ENCODE peak calls at places on chromosomes 16 and 17, in nine cellular contexts. X is fibroblast of the aortic adventitia; W is activated B cell treated with CpG ODN at 0.5 μM for 24 hours; U is upper lobe of right lung; C is fibroblast of lung; Y is ELF-1; Z is stimulated activated CD4-positive, alpha-beta T cell treated with anti-CD3 and anti-CD28 coated beads, Interleukin-2, amount 100 ng/mL, for 48 hours; N is esophagus squamous epithelium; D is NCI-H510A. J is an unnamed sample.

GRCh38 chr16:89107209-89107582 is 13.5 kb downstream of the ACSF3 start:
- DNase-seq in X (no peak), W (no peak), U (peak), C (no peak), Y (no peak), Z (no peak), N (no peak), D (no peak), J (no peak)

GRCh38 chr16:2816751-2817495 is at the start of gene PRSS21:
- DNase-seq in X (no peak), W (no peak), U (peak), C (no peak), Y (no peak), Z (peak), N (no peak), D (no peak), J (no peak)

GRCh38 chr17:45332989-45333701 is 16.3 kb upstream of the MAP3K14 start:
- DNase-seq in X (peak), W (no peak), U (peak), C (peak), Y (no peak), Z (no peak), N (no peak), D (no peak), J (no peak)

GRCh38 chr17:81722184-81723120 is 10.4 kb downstream of the SLC25A10 start:
- DNase-seq in X (peak), W (no peak), U (peak), C (no peak), Y (no peak), Z (no peak), N (no peak), D (no peak), J (no peak)

GRCh38 chr17:80948091-80948960 is 43.3 kb upstream of the CHMP6 start:
- DNase-seq in X (no peak), W (no peak), U (peak), C (no peak), Y (no peak), Z (no peak), N (no peak), D (no peak), J (no peak)

GRCh38 chr16:81797443-81797842 is 18.4 kb downstream of the PLCG2 start:
- DNase-seq in X (no peak), W (peak), U (no peak), C (no peak), Y (no peak), Z (no peak), N (no peak), D (no peak), J (no peak)

GRCh38 chr16:22293137-22294106 is 3.8 kb upstream of the POLR3E start:
- DNase-seq in X (no peak), W (no peak), U (no peak), C (no peak), Y (no peak), Z (no peak), N (no peak), D (no peak), J (no peak)

GRCh38 chr16:69890114-69890890 is 60.8 kb upstream of the CLEC18A start:
- DNase-seq in X (peak), W (no peak), U (no peak), C (peak), Y (peak), Z (no peak), N (no peak), D (peak), J (no peak)

GRCh38 chr16:10880609-10881452 is 3.8 kb downstream of the CIITA start:
- DNase-seq in X (no peak), W (no peak), U (peak), C (no peak), Y (no peak), Z (no peak), N (no peak), D (no peak), J (no peak)

GRCh38 chr17:8039611-8040168 is 831 bp downstream of the ALOX15B start:
- DNase-seq in X (no peak), W (no peak), U (no peak), C (no peak), Y (no peak), Z (no peak), N (no peak), D (no peak), J (no peak)

GRCh38 chr17:42387663-42388380 is 420 bp downstream of the STAT3 start:
- DNase-seq in X (peak), W (peak), U (peak), C (no peak), Y (peak), Z (no peak), N (no peak), D (peak), J (no peak)

GRCh38 chr16:69123894-69124293 is 8.5 kb downstream of the CHTF8 start:
- DNase-seq in X (peak), W (no peak), U (peak), C (peak), Y (peak), Z (peak), N (no peak), D (no peak), J (no peak)

GRCh38 chr16:37511-37910 is 15.9 kb downstream of the POLR3K start:
- DNase-seq in X (no peak), W (no peak), U (no peak), C (no peak), Y (no peak), Z (no peak), N (no peak), D (no peak), J (no peak)

GRCh38 chr16:29678691-29679267 is at the start of gene QPRT:
- DNase-seq in X (peak), W (no peak), U (peak), C (peak), Y (peak), Z (no peak), N (no peak), D (peak), J (no peak)

GRCh38 chr17:58224315-58224714 is 5.3 kb upstream of the MKS1 start:
- DNase-seq in X (peak), W (no peak), U (no peak), C (peak), Y (no peak), Z (no peak), N (no peak), D (no peak), J (no peak)

GRCh38 chr17:61492759-61493526 is 40.7 kb downstream of the TBX4 start:
- DNase-seq in X (peak), W (no peak), U (no peak), C (peak), Y (no peak), Z (no peak), N (no peak), D (no peak), J (no peak)

GRCh38 chr16:17296412-17296811 is 174.3 kb downstream of the XYLT1 start:
- DNase-seq in X (no peak), W (no peak), U (no peak), C (no peak), Y (peak), Z (no peak), N (no peak), D (no peak), J (no peak)

GRCh38 chr17:61968757-61969156 is 41.0 kb upstream of the INTS2 start:
- DNase-seq in X (no peak), W (no peak), U (no peak), C (no peak), Y (no peak), Z (no peak), N (no peak), D (no peak), J (no peak)

GRCh38 chr17:39866013-39866730 is 1.8 kb upstream of the ZPBP2 start:
- DNase-seq in X (no peak), W (no peak), U (no peak), C (no peak), Y (no peak), Z (no peak), N (no peak), D (no peak), J (no peak)

GRCh38 chr17:41494524-41494923 is 4.8 kb upstream of the KRT36 start:
- DNase-seq in X (peak), W (no peak), U (no peak), C (peak), Y (no peak), Z (no peak), N (no peak), D (no peak), J (no peak)

GRCh38 chr17:3683054-3683511 is 12.9 kb downstream of the P2RX5 start:
- DNase-seq in X (no peak), W (peak), U (no peak), C (no peak), Y (peak), Z (peak), N (no peak), D (no peak), J (peak)

GRCh38 chr17:9513266-9513665 is 62.4 kb downstream of the STX8 start:
- DNase-seq in X (no peak), W (no peak), U (no peak), C (peak), Y (no peak), Z (no peak), N (no peak), D (no peak), J (no peak)

GRCh38 chr16:31411024-31411845 is 16.9 kb downstream of the COX6A2 start:
- DNase-seq in X (no peak), W (no peak), U (no peak), C (no peak), Y (no peak), Z (no peak), N (no peak), D (no peak), J (no peak)

GRCh38 chr17:2398655-2399571 is 1.9 kb downstream of the MNT start:
- DNase-seq in X (peak), W (no peak), U (peak), C (peak), Y (peak), Z (peak), N (no peak), D (peak), J (no peak)

GRCh38 chr16:59039066-59039465 is 304.9 kb upstream of the GOT2 start:
- DNase-seq in X (no peak), W (no peak), U (no peak), C (no peak), Y (no peak), Z (no peak), N (no peak), D (no peak), J (no peak)

GRCh38 chr17:2138318-2138717 is 83.4 kb downstream of the HIC1 start:
- DNase-seq in X (no peak), W (no peak), U (no peak), C (peak), Y (no peak), Z (no peak), N (no peak), D (no peak), J (peak)

GRCh38 chr17:73838815-73839214 is 194.6 kb upstream of the SDK2 start:
- DNase-seq in X (no peak), W (no peak), U (no peak), C (no peak), Y (no peak), Z (no peak), N (no peak), D (peak), J (no peak)

GRCh38 chr16:85082553-85083050 is 29.7 kb downstream of the CIBAR2 start:
- DNase-seq in X (no peak), W (no peak), U (peak), C (no peak), Y (peak), Z (no peak), N (no peak), D (peak), J (no peak)

GRCh38 chr17:78861229-78861628 is 20.6 kb upstream of the USP36 start:
- DNase-seq in X (no peak), W (no peak), U (no peak), C (no peak), Y (no peak), Z (no peak), N (no peak), D (no peak), J (no peak)

GRCh38 chr17:57518587-57519118 is 226.4 kb downstream of the CCDC182 start:
- DNase-seq in X (no peak), W (no peak), U (no peak), C (no peak), Y (peak), Z (no peak), N (no peak), D (peak), J (no peak)

GRCh38 chr17:78432226-78432894 is 53.9 kb downstream of the PGS1 start:
- DNase-seq in X (no peak), W (no peak), U (no peak), C (no peak), Y (no peak), Z (no peak), N (no peak), D (no peak), J (no peak)

GRCh38 chr16:30004424-30004776 is 6.4 kb downstream of the DOC2A start:
- DNase-seq in X (no peak), W (no peak), U (no peak), C (no peak), Y (no peak), Z (no peak), N (no peak), D (peak), J (no peak)

GRCh38 chr16:20415541-20415940 is 6.2 kb downstream of the ACSM5 start:
- DNase-seq in X (no peak), W (no peak), U (no peak), C (no peak), Y (no peak), Z (no peak), N (no peak), D (no peak), J (no peak)

GRCh38 chr16:88688013-88688778 is 1.9 kb upstream of the SNAI3 start:
- DNase-seq in X (no peak), W (no peak), U (no peak), C (peak), Y (peak), Z (no peak), N (no peak), D (peak), J (no peak)

GRCh38 chr17:64016248-64016784 is 4.1 kb downstream of the ICAM2 start:
- DNase-seq in X (no peak), W (no peak), U (no peak), C (no peak), Y (no peak), Z (no peak), N (no peak), D (no peak), J (no peak)

GRCh38 chr17:66304304-66305174 is 2.1 kb downstream of the PRKCA start:
- DNase-seq in X (no peak), W (no peak), U (no peak), C (peak), Y (peak), Z (no peak), N (no peak), D (no peak), J (no peak)

GRCh38 chr17:9931144-9931543 is 26.1 kb upstream of the RCVRN start:
- DNase-seq in X (no peak), W (no peak), U (no peak), C (no peak), Y (no peak), Z (no peak), N (no peak), D (no peak), J (no peak)

GRCh38 chr16:818132-818531 is 17.6 kb upstream of the GNG13 start:
- DNase-seq in X (no peak), W (no peak), U (no peak), C (no peak), Y (no peak), Z (no peak), N (no peak), D (no peak), J (no peak)